ENCODE peak calls at places on chromosomes 1 and 21, in seven cellular contexts. A, G, D, J, E, X and Q are unnamed samples.

GRCh38 chr1:203351037-203351625 is at the start of gene FMOD:
- DNase-seq in A (no peak), G (peak; percentile 80), D (peak; percentile 60), J (peak; percentile 71), E (peak; percentile 40), X (peak; percentile 47), Q (peak; percentile 72)

GRCh38 chr1:65792671-65793358 is at the start of gene PDE4B:
- DNase-seq in A (no peak), G (peak; percentile 56), D (no peak), J (peak; percentile 65), E (peak; percentile 81), X (peak; percentile 21), Q (no peak)

GRCh38 chr1:10210841-10211804 is 753 bp downstream of the KIF1B start:
- DNase-seq in A (peak; percentile 95), G (peak; percentile 88), D (peak; percentile 99), J (peak; percentile 77), E (peak; percentile 82), X (peak; percentile 94), Q (peak; percentile 79)

GRCh38 chr1:50774759-50775351 is 185.2 kb downstream of the FAF1 start:
- DNase-seq in A (no peak), G (peak; percentile 64), D (no peak), J (peak; percentile 81), E (peak; percentile 74), X (peak; percentile 37), Q (peak; percentile 84)

GRCh38 chr1:156146749-156147405 is 6.5 kb upstream of the SEMA4A start:
- DNase-seq in A (no peak), G (no peak), D (no peak), J (no peak), E (no peak), X (no peak), Q (no peak)

GRCh38 chr1:178328728-178329127 is 168.0 kb downstream of the CLEC20A start:
- DNase-seq in A (no peak), G (no peak), D (peak; percentile 32), J (no peak), E (no peak), X (no peak), Q (no peak)

GRCh38 chr1:209530990-209531389 is 52.5 kb upstream of the CAMK1G start:
- DNase-seq in A (no peak), G (no peak), D (peak; percentile 37), J (no peak), E (no peak), X (no peak), Q (no peak)

GRCh38 chr21:33042812-33043211 is 17.1 kb downstream of the OLIG2 start:
- DNase-seq in A (no peak), G (no peak), D (no peak), J (no peak), E (no peak), X (peak; percentile 93), Q (peak; percentile 76)

GRCh38 chr1:238861342-238861741 is 525.0 kb upstream of the CHRM3 start:
- DNase-seq in A (no peak), G (peak; percentile 31), D (no peak), J (no peak), E (no peak), X (no peak), Q (no peak)

GRCh38 chr21:45551316-45551715 is 9.1 kb upstream of the SLC19A1 start:
- DNase-seq in A (no peak), G (no peak), D (no peak), J (no peak), E (no peak), X (peak; percentile 75), Q (no peak)

GRCh38 chr1:3404801-3405200 is 49.7 kb upstream of the ARHGEF16 start:
- DNase-seq in A (no peak), G (no peak), D (no peak), J (no peak), E (no peak), X (no peak), Q (no peak)

GRCh38 chr1:24362416-24362815 is 43.3 kb downstream of the GRHL3 start:
- DNase-seq in A (no peak), G (no peak), D (no peak), J (no peak), E (no peak), X (no peak), Q (no peak)

GRCh38 chr1:228101994-228102790 is 933 bp downstream of the C1orf35 start:
- DNase-seq in A (no peak), G (peak; percentile 64), D (no peak), J (peak; percentile 66), E (peak; percentile 71), X (no peak), Q (peak; percentile 44)

GRCh38 chr1:97004054-97004453 is 282.5 kb downstream of the PTBP2 start:
- DNase-seq in A (no peak), G (no peak), D (no peak), J (no peak), E (no peak), X (peak; percentile 62), Q (no peak)

GRCh38 chr1:192918259-192918658 is 109.4 kb downstream of the RGS2 start:
- DNase-seq in A (no peak), G (no peak), D (no peak), J (no peak), E (no peak), X (no peak), Q (no peak)

GRCh38 chr1:181113061-181113695 is 24.7 kb downstream of the IER5 start:
- DNase-seq in A (peak; percentile 63), G (peak; percentile 71), D (peak; percentile 50), J (no peak), E (no peak), X (peak; percentile 52), Q (peak; percentile 44)

GRCh38 chr21:31524140-31524539 is 135.4 kb upstream of the SOD1 start:
- DNase-seq in A (no peak), G (peak; percentile 93), D (no peak), J (peak; percentile 84), E (peak; percentile 60), X (no peak), Q (no peak)

GRCh38 chr1:242872521-242872920 is 348.0 kb upstream of the PLD5 start:
- DNase-seq in A (no peak), G (no peak), D (no peak), J (no peak), E (no peak), X (no peak), Q (no peak)
- H3K4me3 ChIP-seq in A (no peak overlapping the region), G (no peak overlapping the region), D (no peak overlapping the region), J (no peak overlapping the region), E (no peak overlapping the region), X (no peak overlapping the region), Q (no peak overlapping the region)

GRCh38 chr1:110634455-110635281 is 28.5 kb upstream of the KCNA2 start:
- DNase-seq in A (no peak), G (no peak), D (peak; percentile 57), J (no peak), E (no peak), X (peak; percentile 24), Q (peak; percentile 32)
- H3K4me3 ChIP-seq in A (no peak overlapping the region), G (no peak overlapping the region), D (no peak overlapping the region), J (no peak overlapping the region), E (no peak overlapping the region), X (no peak overlapping the region), Q (no peak overlapping the region)

DNA sequence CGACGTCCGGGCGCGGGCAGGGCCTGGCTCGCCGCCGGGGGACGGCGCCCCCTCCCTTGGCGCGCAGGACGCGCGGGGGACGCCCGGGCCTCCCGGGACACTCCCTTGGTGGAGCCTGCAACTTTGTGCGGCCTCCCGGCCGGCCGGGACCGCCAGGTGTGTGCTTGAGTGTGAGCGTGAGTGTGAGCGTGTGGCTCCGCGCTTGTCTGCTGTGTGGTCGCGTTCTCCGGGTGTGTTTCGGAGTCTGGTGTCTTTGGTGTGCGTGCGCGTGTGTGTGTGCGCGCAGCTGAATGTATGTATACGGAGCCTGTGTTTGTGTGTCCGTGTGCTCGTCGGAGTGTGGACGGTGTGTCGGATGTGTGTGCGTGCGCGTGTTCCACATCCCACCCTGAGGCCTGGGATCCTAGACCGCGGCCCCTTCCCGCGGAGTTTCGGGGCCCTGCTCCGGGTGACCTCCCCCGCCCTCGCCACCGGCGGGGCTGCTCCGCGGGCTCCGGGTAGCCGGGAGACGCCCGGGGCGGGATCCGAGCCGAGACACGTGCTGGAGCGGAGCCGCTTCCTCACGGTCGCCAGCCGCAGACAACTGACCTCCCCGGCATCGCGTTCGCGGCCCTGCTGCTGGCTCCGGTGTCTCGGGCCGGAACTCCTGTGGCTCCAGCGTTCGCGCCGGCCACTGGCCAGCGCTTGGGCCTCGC is 1.7 kb downstream of the PTPRU start:
- DNase-seq in A (no peak), G (peak; percentile 61), D (peak; percentile 76), J (peak; percentile 75), E (peak; percentile 75), X (no peak), Q (no peak)
- H3K4me3 ChIP-seq in A (peak overlapping the region; percentile 66), G (peak overlapping the region; percentile 74), D (peak overlapping the region; percentile 55), J (peak overlapping the region; percentile 72), E (peak overlapping the region; percentile 56), X (peak overlapping the region; percentile 68), Q (no peak overlapping the region)

DNA sequence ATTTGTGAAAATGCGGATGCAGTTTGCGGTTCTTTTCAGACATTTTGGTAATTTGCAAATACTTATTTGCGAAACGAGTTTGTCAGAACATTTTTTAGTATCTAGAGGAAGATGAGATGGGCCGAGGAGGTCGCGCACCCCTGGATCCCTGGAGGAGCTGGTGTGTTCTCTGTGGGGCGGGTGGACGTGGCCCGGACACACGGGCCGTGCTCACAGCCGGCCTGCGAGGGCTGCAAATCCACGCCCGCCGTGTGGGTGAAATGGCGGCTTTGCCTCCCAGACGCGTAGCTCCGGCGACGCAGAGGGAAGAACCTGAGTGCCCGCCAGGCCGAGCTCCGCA is 9.3 kb upstream of the TTLL10 start:
- DNase-seq in A (no peak), G (no peak), D (no peak), J (no peak), E (no peak), X (no peak), Q (no peak)
- H3K4me3 ChIP-seq in A (no peak overlapping the region), G (no peak overlapping the region), D (no peak overlapping the region), J (peak overlapping the region; percentile 44), E (no peak overlapping the region), X (no peak overlapping the region), Q (no peak overlapping the region)

GRCh38 chr1:225770586-225771248 is 6.9 kb upstream of the SRP9 start:
- DNase-seq in A (peak; percentile 33), G (peak; percentile 78), D (no peak), J (peak; percentile 68), E (peak; percentile 68), X (no peak), Q (peak; percentile 86)

GRCh38 chr1:225774276-225775147 is 3.1 kb upstream of the SRP9 start:
- DNase-seq in A (peak; percentile 62), G (no peak), D (no peak), J (no peak), E (no peak), X (peak; percentile 64), Q (no peak)

GRCh38 chr1:225772848-225773247 is 4.8 kb upstream of the SRP9 start:
- DNase-seq in A (peak; percentile 31), G (peak; percentile 50), D (no peak), J (no peak), E (no peak), X (no peak), Q (no peak)

GRCh38 chr1:225771661-225772322 is 5.8 kb upstream of the SRP9 start:
- DNase-seq in A (peak; percentile 28), G (no peak), D (no peak), J (no peak), E (no peak), X (no peak), Q (no peak)

GRCh38 chr1:225772323-225772768 is 5.3 kb upstream of the SRP9 start:
- DNase-seq in A (peak; percentile 88), G (peak; percentile 97), D (peak; percentile 78), J (peak; percentile 96), E (peak; percentile 92), X (peak; percentile 68), Q (peak; percentile 98)
- H3K4me3 ChIP-seq in A (no peak overlapping the region), G (no peak overlapping the region), D (no peak overlapping the region), J (no peak overlapping the region), E (no peak overlapping the region), X (no peak overlapping the region), Q (no peak overlapping the region)